ENCODE peak calls at places on chromosomes 6 and 20, in six cellular contexts. N, E, K, V, I and F are unnamed samples.

GRCh38 chr6:138239774-138240173 is 21.5 kb upstream of the PBOV1 start:
- DNase-seq in N (no peak), E (no peak), K (no peak), V (no peak), I (no peak), F (no peak)

GRCh38 chr6:115733426-115733825 is 327.3 kb downstream of the FRK start:
- DNase-seq in N (no peak), E (no peak), K (no peak), V (no peak), I (no peak), F (no peak)

GRCh38 chr6:31581511-31582229 is 554 bp downstream of the LTB start:
- DNase-seq in N (no peak), E (no peak), K (no peak), V (no peak), I (no peak), F (no peak)

GRCh38 chr6:141562181-141562800 is 570.4 kb upstream of the GJE1 start:
- DNase-seq in N (no peak), E (peak; percentile 79), K (peak; percentile 23), V (no peak), I (no peak), F (no peak)

GRCh38 chr20:25277051-25277801 is 29.3 kb downstream of the PYGB start:
- DNase-seq in N (no peak), E (peak; percentile 47), K (peak; percentile 42), V (no peak), I (no peak), F (no peak)

GRCh38 chr6:73566954-73567591 is 46.2 kb upstream of the EEF1A1 start:
- DNase-seq in N (no peak), E (no peak), K (peak; percentile 71), V (no peak), I (peak; percentile 77), F (peak; percentile 16)

GRCh38 chr6:131823276-131823902 is 15.6 kb downstream of the ENPP1 start:
- DNase-seq in N (no peak), E (no peak), K (no peak), V (no peak), I (no peak), F (no peak)

GRCh38 chr6:130447374-130447773 is 81.6 kb downstream of the TMEM200A start:
- DNase-seq in N (no peak), E (no peak), K (no peak), V (no peak), I (peak; percentile 67), F (peak; percentile 16)

GRCh38 chr20:22775671-22776139 is 191.3 kb upstream of the FOXA2 start:
- DNase-seq in N (peak; percentile 94), E (peak; percentile 84), K (no peak), V (no peak), I (peak; percentile 96), F (peak; percentile 69)

GRCh38 chr6:158819213-158819976 is at the start of gene EZR:
- DNase-seq in N (peak; percentile 70), E (peak; percentile 90), K (peak; percentile 74), V (peak; percentile 79), I (peak; percentile 80), F (no peak)

GRCh38 chr20:4813076-4813838 is 91.5 kb downstream of the PRND start:
- DNase-seq in N (no peak), E (no peak), K (peak; percentile 45), V (no peak), I (no peak), F (no peak)

GRCh38 chr6:111758608-111759293 is 114.5 kb downstream of the FYN start:
- DNase-seq in N (no peak), E (no peak), K (no peak), V (peak; percentile 41), I (no peak), F (no peak)

GRCh38 chr6:132198040-132198439 is 203.2 kb downstream of the MOXD1 start:
- DNase-seq in N (peak; percentile 64), E (no peak), K (no peak), V (no peak), I (no peak), F (no peak)

GRCh38 chr6:6751615-6752014 is 163.1 kb downstream of the LY86 start:
- DNase-seq in N (no peak), E (no peak), K (peak; percentile 32), V (no peak), I (no peak), F (no peak)

GRCh38 chr20:1083431-1084080 is 34.8 kb upstream of the PSMF1 start:
- DNase-seq in N (no peak), E (no peak), K (no peak), V (no peak), I (no peak), F (no peak)

GRCh38 chr6:118198746-118199145 is 291.7 kb downstream of the SLC35F1 start:
- DNase-seq in N (peak; percentile 56), E (peak; percentile 64), K (no peak), V (no peak), I (peak; percentile 68), F (peak; percentile 24)

GRCh38 chr6:13614126-13614925 is 809 bp upstream of the NOL7 start:
- DNase-seq in N (no peak), E (peak; percentile 81), K (peak; percentile 34), V (no peak), I (peak; percentile 57), F (no peak)

GRCh38 chr6:118748311-118749062 is 97.1 kb upstream of the CEP85L start:
- DNase-seq in N (peak; percentile 77), E (peak; percentile 69), K (peak; percentile 8), V (no peak), I (peak; percentile 50), F (peak; percentile 26)

GRCh38 chr20:32623667-32624157 is 38.6 kb upstream of the NOL4L start:
- DNase-seq in N (no peak), E (peak; percentile 68), K (no peak), V (no peak), I (no peak), F (no peak)

GRCh38 chr6:94045473-94045872 is 626.1 kb upstream of the EPHA7 start:
- DNase-seq in N (no peak), E (no peak), K (no peak), V (no peak), I (no peak), F (no peak)

GRCh38 chr6:401994-402640 is 10.6 kb downstream of the IRF4 start:
- DNase-seq in N (no peak), E (no peak), K (no peak), V (no peak), I (no peak), F (no peak)

GRCh38 chr6:41511443-41512060 is 34.6 kb upstream of the FOXP4 start:
- DNase-seq in N (no peak), E (no peak), K (no peak), V (no peak), I (no peak), F (no peak)

GRCh38 chr6:158175111-158175510 is 7.0 kb downstream of the GTF2H5 start:
- DNase-seq in N (no peak), E (no peak), K (no peak), V (no peak), I (no peak), F (no peak)

GRCh38 chr6:38713812-38714211 is 1.3 kb upstream of the DNAH8 start:
- DNase-seq in N (peak; percentile 50), E (no peak), K (no peak), V (peak; percentile 43), I (peak; percentile 57), F (no peak)

GRCh38 chr6:113690255-113690956 is 166.7 kb upstream of the MARCKS start:
- DNase-seq in N (peak; percentile 86), E (peak; percentile 62), K (no peak), V (no peak), I (peak; percentile 96), F (peak; percentile 92)

GRCh38 chr6:123965894-123966293 is 162.2 kb downstream of the NKAIN2 start:
- DNase-seq in N (peak; percentile 47), E (peak; percentile 81), K (peak; percentile 8), V (no peak), I (peak; percentile 65), F (no peak)

GRCh38 chr20:10637563-10637962 is 36.2 kb downstream of the JAG1 start:
- DNase-seq in N (no peak), E (no peak), K (no peak), V (no peak), I (no peak), F (no peak)